ENCODE peak calls at places on chromosomes 5 and 9, in eight cellular contexts. M is fibroblast of lung, Y is neural progenitor cell, B is IMR-90, I is GM23248, G is keratinocyte, D is mesendoderm, W is PC-3. A is an unnamed sample.
A peak's percentile ranks its signal among the peaks of the same experiment; 100 is the strongest.

GRCh38 chr5:172603425-172603824 is 37.6 kb upstream of the NEURL1B start:
- DNase-seq in M (peak; percentile 49), Y (peak; percentile 52), B (peak; percentile 51), I (peak; percentile 42), G (no peak), D (no peak), W (no peak), A (no peak)

GRCh38 chr9:136019041-136019680 is 58.0 kb upstream of the UBAC1 start:
- DNase-seq in M (no peak), Y (no peak), B (no peak), I (no peak), G (no peak), D (no peak), W (no peak), A (no peak)

GRCh38 chr9:92035146-92035545 is 80.1 kb downstream of the SPTLC1 start:
- DNase-seq in M (no peak), Y (no peak), B (peak; percentile 77), I (no peak), G (no peak), D (no peak), W (no peak), A (no peak)

GRCh38 chr9:27990524-27990923 is 417.2 kb upstream of the C9orf72 start:
- DNase-seq in M (no peak), Y (no peak), B (no peak), I (no peak), G (no peak), D (no peak), W (no peak), A (no peak)

GRCh38 chr9:107483666-107484065 is 5.9 kb downstream of the KLF4 start:
- DNase-seq in M (no peak), Y (no peak), B (no peak), I (no peak), G (no peak), D (no peak), W (no peak), A (no peak)

GRCh38 chr5:67065237-67065636 is 131.4 kb downstream of the CD180 start:
- DNase-seq in M (no peak), Y (peak; percentile 59), B (no peak), I (no peak), G (no peak), D (no peak), W (no peak), A (no peak)

GRCh38 chr5:177304392-177305119 is 957 bp downstream of the PRELID1 start:
- DNase-seq in M (peak; percentile 16), Y (no peak), B (peak; percentile 12), I (peak; percentile 52), G (no peak), D (no peak), W (peak; percentile 57), A (peak; percentile 50)

GRCh38 chr5:142674438-142675210 is 11.3 kb downstream of the FGF1 start:
- DNase-seq in M (peak; percentile 91), Y (no peak), B (peak; percentile 89), I (peak; percentile 89), G (no peak), D (no peak), W (peak; percentile 80), A (peak; percentile 60)

GRCh38 chr5:135379052-135379654 is 19.9 kb downstream of the MACROH2A1 start:
- DNase-seq in M (peak; percentile 72), Y (no peak), B (peak; percentile 44), I (peak; percentile 66), G (no peak), D (no peak), W (no peak), A (peak; percentile 73)

GRCh38 chr9:134396258-134396742 is 70.0 kb downstream of the RXRA start:
- DNase-seq in M (no peak), Y (no peak), B (no peak), I (no peak), G (no peak), D (no peak), W (no peak), A (no peak)

GRCh38 chr5:41869150-41869738 is 981 bp downstream of the OXCT1 start:
- DNase-seq in M (peak; percentile 46), Y (peak; percentile 56), B (peak; percentile 7), I (peak; percentile 68), G (no peak), D (peak; percentile 43), W (peak; percentile 31), A (peak; percentile 42)

GRCh38 chr9:137138701-137139467 is at the start of gene GRIN1:
- DNase-seq in M (no peak), Y (peak; percentile 89), B (no peak), I (peak; percentile 59), G (no peak), D (peak; percentile 26), W (no peak), A (no peak)

GRCh38 chr9:125843646-125844045 is 96.5 kb downstream of the PBX3 start:
- DNase-seq in M (peak; percentile 64), Y (peak; percentile 34), B (peak; percentile 60), I (no peak), G (no peak), D (peak; percentile 43), W (no peak), A (no peak)

GRCh38 chr5:8058626-8059180 is 189.8 kb downstream of the MTRR start:
- DNase-seq in M (no peak), Y (no peak), B (no peak), I (no peak), G (no peak), D (no peak), W (no peak), A (no peak)

GRCh38 chr9:111094433-111095421 is 56.5 kb upstream of the LPAR1 start:
- DNase-seq in M (peak; percentile 78), Y (no peak), B (peak; percentile 90), I (peak; percentile 90), G (no peak), D (no peak), W (peak; percentile 57), A (peak; percentile 43)

GRCh38 chr9:14908221-14909206 is 1.7 kb downstream of the FREM1 start:
- DNase-seq in M (no peak), Y (peak; percentile 32), B (no peak), I (no peak), G (no peak), D (peak; percentile 54), W (no peak), A (no peak)

GRCh38 chr9:81427870-81428269 is 261.5 kb downstream of the TLE1 start:
- DNase-seq in M (no peak), Y (no peak), B (peak; percentile 3), I (peak; percentile 33), G (no peak), D (peak; percentile 11), W (no peak), A (no peak)

GRCh38 chr9:129637673-129638439 is 4.1 kb downstream of the ASB6 start:
- DNase-seq in M (no peak), Y (no peak), B (no peak), I (no peak), G (no peak), D (no peak), W (no peak), A (no peak)

GRCh38 chr9:108850293-108850897 is 5.4 kb downstream of the ACTL7B start:
- DNase-seq in M (peak; percentile 23), Y (no peak), B (peak; percentile 14), I (peak; percentile 42), G (no peak), D (peak; percentile 35), W (peak; percentile 50), A (peak; percentile 37)

GRCh38 chr5:140039561-140039960 is 3.5 kb downstream of the NRG2 start:
- DNase-seq in M (no peak), Y (no peak), B (no peak), I (peak; percentile 13), G (no peak), D (no peak), W (no peak), A (peak; percentile 80)

GRCh38 chr9:20599195-20599594 is 23.1 kb downstream of the MLLT3 start:
- DNase-seq in M (peak; percentile 37), Y (no peak), B (peak; percentile 78), I (peak; percentile 73), G (no peak), D (no peak), W (no peak), A (no peak)

DNA sequence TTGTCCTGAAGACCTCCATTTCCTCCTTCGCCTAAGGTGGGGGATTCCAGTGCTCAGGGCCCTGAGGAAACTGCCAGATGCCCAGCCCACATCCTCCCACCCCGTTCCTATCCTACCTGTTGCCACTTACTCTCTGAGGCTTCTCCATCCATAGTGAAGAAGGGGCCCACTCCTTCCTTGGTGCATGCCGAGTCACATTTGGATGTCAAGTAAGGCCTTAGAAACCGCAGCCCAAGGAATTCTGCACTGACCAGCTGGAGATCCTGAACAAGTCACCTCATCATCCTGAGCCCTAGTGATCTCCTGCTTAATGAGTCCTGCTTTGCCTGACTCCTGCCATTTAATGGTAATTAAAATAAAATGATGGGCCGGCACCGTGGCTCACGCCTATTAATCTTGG is 6.6 kb upstream of the TNIP1 start:
- DNase-seq in M (no peak), Y (no peak), B (peak; percentile 59), I (no peak), G (no peak), D (no peak), W (no peak), A (no peak)
- H3K4me1 ChIP-seq in M (peaks cover 4% of the 10 kb centered on the region), Y (peaks cover 2% of the 10 kb centered on the region), B (peaks cover 8% of the 10 kb centered on the region), I (peaks cover under 1% of the 10 kb centered on the region), G (peaks cover 47% of the 10 kb centered on the region), D (no peaks in the 10 kb centered on the region), W (peaks cover 37% of the 10 kb centered on the region), A (peaks cover 44% of the 10 kb centered on the region)

DNA sequence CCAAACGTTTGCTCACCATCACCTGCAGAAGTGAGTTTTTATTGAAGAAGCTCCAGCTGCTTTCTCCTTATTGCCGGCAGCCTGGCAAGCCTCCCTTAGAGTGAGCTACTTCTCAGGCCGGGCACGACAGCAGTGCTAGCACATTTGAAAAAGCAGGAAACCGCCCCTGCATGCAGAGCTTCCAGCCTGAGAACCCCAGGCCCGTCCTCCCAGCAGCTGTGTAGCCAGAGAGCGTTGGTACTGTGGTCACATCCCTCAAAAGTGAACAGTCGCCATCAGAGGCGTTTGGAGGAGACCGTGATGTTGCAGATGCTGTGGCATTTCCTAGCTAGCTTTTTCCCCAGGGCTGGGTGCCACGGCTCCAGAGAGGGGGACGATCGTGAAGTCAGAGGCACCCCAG is 23.5 kb downstream of the SLC25A25 start:
- DNase-seq in M (no peak), Y (no peak), B (no peak), I (peak; percentile 54), G (no peak), D (no peak), W (no peak), A (no peak)
- H3K4me2 ChIP-seq in M (peak overlapping the region; percentile 94), Y (no peak overlapping the region), B (peak overlapping the region; percentile 62), I (peak overlapping the region; percentile 49), G (no peak overlapping the region), D (no peak overlapping the region), W (no peak overlapping the region), A (peak overlapping the region; percentile 65)

DNA sequence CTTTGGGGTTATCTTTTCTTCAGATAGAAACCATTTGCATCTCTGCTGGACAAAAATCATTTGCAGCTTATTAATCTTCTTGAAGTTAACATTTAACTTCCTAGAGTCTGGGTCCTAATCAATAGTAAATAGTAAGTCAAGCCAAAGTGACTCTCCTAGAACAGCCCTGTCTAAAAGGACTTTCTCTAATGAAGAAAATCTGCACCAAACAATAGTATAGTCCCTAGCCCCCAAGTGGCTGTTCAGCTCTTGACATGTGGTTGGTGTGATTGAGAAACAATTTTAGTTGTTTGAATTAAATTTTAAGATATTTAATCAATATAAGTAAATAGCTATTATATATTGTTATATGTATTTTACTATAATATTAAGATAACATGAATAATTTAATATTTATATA is 64.6 kb upstream of the SHB start:
- DNase-seq in M (no peak), Y (no peak), B (no peak), I (no peak), G (no peak), D (no peak), W (no peak), A (no peak)
- H3K9ac ChIP-seq in M (no peak overlapping the region), Y (no peak overlapping the region), B (no peak overlapping the region), I (no peak overlapping the region), G (no peak overlapping the region), D (no peak overlapping the region), W (no peak overlapping the region), A (no peak overlapping the region)

GRCh38 chr5:157594675-157595074 is 19.1 kb upstream of the ADAM19 start:
- DNase-seq in M (no peak), Y (no peak), B (no peak), I (no peak), G (no peak), D (no peak), W (no peak), A (no peak)
- H3K4me1 ChIP-seq in M (peaks cover 3% of the 10 kb centered on the region), Y (peaks cover 8% of the 10 kb centered on the region), B (peaks cover 4% of the 10 kb centered on the region), I (no peaks in the 10 kb centered on the region), G (no peaks in the 10 kb centered on the region), D (no peaks in the 10 kb centered on the region), W (peaks cover 20% of the 10 kb centered on the region), A (no peaks in the 10 kb centered on the region)

A was measured in mammary epithelial cell.